ENCODE peak calls at places on chromosomes 2 and 18, in eight cellular contexts. A is adipocyte, T is SJCRH30, I is heart left ventricle, R is GM06990, B is transverse colon, G is spleen, W is psoas muscle. M is an unnamed sample. For H3K36me3, the result is how much of the 10 kb centered on the place peaks cover.

GRCh38 chr2:226115102-226115831 is 684.4 kb downstream of the IRS1 start:
- DNase-seq in W (no peak), T (peak), G (no peak), B (no peak), A (peak), I (no peak), R (no peak), M (no peak)

GRCh38 chr18:23958036-23958435 is 56.5 kb upstream of the TTC39C start:
- DNase-seq in G (no peak), I (peak), A (no peak), W (peak), B (peak), R (no peak), T (no peak), M (no peak)

GRCh38 chr18:54531402-54532065 is 59.5 kb upstream of the DYNAP start:
- DNase-seq in T (no peak), B (no peak), A (no peak), R (no peak), I (no peak), G (no peak), W (no peak), M (no peak)

GRCh38 chr2:170737821-170738220 is 22.7 kb downstream of the SP5 start:
- DNase-seq in A (no peak), I (no peak), R (no peak), T (no peak), W (no peak), G (no peak), B (no peak), M (no peak)

GRCh38 chr2:7377861-7378569 is 460.8 kb downstream of the RNF144A start:
- DNase-seq in I (peak), R (no peak), B (no peak), G (no peak), T (peak), W (no peak), A (no peak), M (no peak)

GRCh38 chr2:239184179-239184578 is 216.6 kb downstream of the HDAC4 start:
- DNase-seq in W (no peak), A (no peak), B (peak), I (peak), G (peak), R (no peak), T (no peak), M (no peak)

GRCh38 chr18:36461551-36461987 is 164.1 kb downstream of the FHOD3 start:
- DNase-seq in B (no peak), W (no peak), A (no peak), G (no peak), R (no peak), T (no peak), I (no peak), M (no peak)

GRCh38 chr2:30417253-30417652 is 29.8 kb upstream of the LCLAT1 start:
- DNase-seq in I (no peak), R (no peak), A (peak), T (no peak), B (peak), W (peak), G (no peak), M (no peak)

GRCh38 chr2:105990624-105991023 is 203.5 kb downstream of the UXS1 start:
- DNase-seq in R (no peak), T (no peak), G (no peak), W (no peak), B (no peak), I (no peak), A (no peak), M (no peak)

GRCh38 chr18:55387139-55387984 is 200.6 kb downstream of the TCF4 start:
- DNase-seq in G (no peak), T (no peak), W (no peak), R (no peak), B (no peak), A (no peak), I (peak), M (no peak)

GRCh38 chr2:241814571-241815476 is 5.8 kb downstream of the NEU4 start:
- DNase-seq in B (no peak), T (no peak), G (no peak), W (peak), R (no peak), I (no peak), A (no peak), M (peak)

GRCh38 chr18:8735274-8735673 is 29.9 kb downstream of the MTCL1 start:
- DNase-seq in B (no peak), T (peak), G (no peak), W (no peak), R (no peak), A (no peak), I (no peak), M (no peak)

GRCh38 chr2:151708788-151709187 is 25.5 kb downstream of the NEB start:
- DNase-seq in T (no peak), A (no peak), W (no peak), R (no peak), B (no peak), I (no peak), G (no peak), M (no peak)

GRCh38 chr18:23043803-23044376 is 91.4 kb upstream of the CABLES1 start:
- DNase-seq in G (no peak), W (no peak), R (no peak), T (no peak), A (no peak), B (no peak), I (no peak), M (no peak)

GRCh38 chr2:144671695-144672094 is 151.8 kb upstream of the ZEB2 start:
- DNase-seq in R (no peak), W (no peak), T (no peak), G (no peak), A (no peak), I (no peak), B (no peak), M (no peak)

DNA sequence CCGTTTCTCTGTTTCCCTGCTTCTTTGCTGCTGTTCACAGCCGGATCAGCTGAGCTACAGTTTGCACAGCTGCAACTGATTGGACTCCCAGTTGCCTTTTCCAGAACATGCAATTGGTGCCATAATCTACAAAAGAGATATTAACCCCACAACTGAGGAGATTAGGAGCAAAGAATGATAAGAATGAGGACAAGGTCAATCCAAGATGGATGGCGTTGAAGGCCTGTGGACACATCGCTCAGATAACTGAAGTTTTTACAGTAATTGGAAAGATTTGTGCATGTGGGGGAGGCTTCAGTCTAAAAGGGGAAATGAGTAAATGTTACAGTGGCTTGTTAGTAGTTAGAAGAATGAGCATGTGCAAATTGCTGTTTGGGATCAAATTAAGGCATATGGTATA is 263.2 kb downstream of the TGIF1 start:
- DNase-seq in A (no peak), R (no peak), I (no peak), G (no peak), B (no peak), T (no peak), W (no peak), M (no peak)
- H3K36me3 ChIP-seq in A (under half), R (under half), I (under half), G (under half), B (under half), T (under half), W (under half), M (under half)

DNA sequence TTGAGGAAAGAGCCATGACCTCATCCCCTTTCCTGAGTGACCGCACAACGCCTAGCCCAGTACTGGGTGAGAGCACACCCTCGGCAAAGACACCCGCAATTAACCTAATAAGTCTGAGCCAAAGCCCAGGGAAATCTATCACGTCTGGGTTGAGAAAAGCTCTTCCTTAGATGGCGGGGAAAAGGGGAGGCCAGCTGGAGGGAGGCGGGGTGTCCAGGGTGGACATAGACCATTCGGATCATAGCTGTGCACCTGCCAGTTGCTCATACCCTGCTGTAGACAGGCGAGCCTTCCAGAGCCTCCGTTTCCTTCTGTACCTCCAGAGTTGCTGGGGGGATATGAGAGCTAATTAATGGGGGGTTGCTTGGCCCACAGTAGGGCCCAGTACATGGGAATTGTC is 93.8 kb upstream of the MCFD2 start:
- DNase-seq in T (no peak), G (no peak), A (no peak), B (no peak), I (no peak), R (no peak), W (no peak), M (no peak)
- H3K36me3 ChIP-seq in T (under half), G (half or more), A (half or more), B (under half), I (under half), R (under half), W (under half), M (under half)

GRCh38 chr2:159202568-159203071 is 83.9 kb downstream of the WDSUB1 start:
- DNase-seq in I (peak), R (no peak), A (peak), T (peak), W (peak), B (peak), G (no peak), M (no peak)

GRCh38 chr2:159199751-159200465 is 86.6 kb downstream of the WDSUB1 start:
- DNase-seq in I (no peak), R (no peak), A (peak), W (no peak), T (no peak), G (no peak), B (no peak), M (no peak)

GRCh38 chr2:159199236-159199635 is 87.3 kb downstream of the WDSUB1 start:
- DNase-seq in R (no peak), W (no peak), A (no peak), I (no peak), B (no peak), T (no peak), G (peak), M (no peak)

GRCh38 chr2:159201321-159202063 is 85.0 kb downstream of the WDSUB1 start:
- DNase-seq in B (no peak), T (no peak), I (no peak), W (no peak), R (no peak), A (no peak), G (peak), M (no peak)

DNA sequence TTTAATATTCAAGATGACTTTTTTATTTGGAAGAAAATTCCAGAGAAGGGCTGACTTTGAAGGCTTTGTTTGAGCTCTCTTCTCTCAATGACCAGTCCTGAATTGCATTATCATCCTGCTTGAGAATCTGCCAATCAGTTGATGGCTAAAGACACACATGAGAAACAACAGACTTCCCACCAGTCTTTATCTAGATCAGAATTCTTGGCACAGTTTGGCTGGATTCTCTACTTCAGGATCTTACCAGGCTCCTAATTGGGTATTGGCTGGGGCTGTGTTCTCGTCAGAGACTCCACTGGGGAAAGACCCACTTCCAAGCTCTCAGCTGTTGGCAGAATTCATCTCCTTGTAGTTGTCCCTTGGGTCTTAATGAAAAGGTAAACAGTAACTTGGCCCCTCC is 86.0 kb downstream of the WDSUB1 start:
- DNase-seq in B (no peak), G (no peak), T (peak), A (peak), R (no peak), W (no peak), I (no peak), M (no peak)
- H3K36me3 ChIP-seq in B (under half), G (under half), T (under half), A (half or more), R (under half), W (under half), I (half or more), M (under half)

DNA sequence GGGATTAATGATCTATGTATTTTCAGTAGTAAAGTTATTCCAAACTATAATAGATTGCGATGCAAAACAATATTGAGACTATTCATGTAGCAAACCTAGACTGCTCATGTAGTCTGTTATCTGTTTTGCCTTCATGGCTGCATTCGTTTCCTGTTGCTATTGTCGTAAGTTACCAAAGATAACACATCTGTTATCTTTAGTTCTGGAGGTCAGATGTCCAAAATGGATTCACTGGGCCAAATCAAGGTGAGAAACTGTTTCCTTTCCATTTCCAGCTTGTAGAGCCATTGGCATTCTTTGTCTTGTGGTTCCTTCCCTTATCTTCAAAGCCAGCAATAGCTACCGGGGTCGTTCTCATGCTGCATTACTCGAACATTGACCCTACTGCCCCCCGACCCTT is 20.9 kb downstream of the ITGAV start:
- DNase-seq in B (no peak), A (no peak), T (no peak), I (no peak), G (no peak), R (no peak), W (no peak), M (no peak)
- H3K36me3 ChIP-seq in B (under half), A (under half), T (under half), I (under half), G (under half), R (under half), W (under half), M (under half)

DNA sequence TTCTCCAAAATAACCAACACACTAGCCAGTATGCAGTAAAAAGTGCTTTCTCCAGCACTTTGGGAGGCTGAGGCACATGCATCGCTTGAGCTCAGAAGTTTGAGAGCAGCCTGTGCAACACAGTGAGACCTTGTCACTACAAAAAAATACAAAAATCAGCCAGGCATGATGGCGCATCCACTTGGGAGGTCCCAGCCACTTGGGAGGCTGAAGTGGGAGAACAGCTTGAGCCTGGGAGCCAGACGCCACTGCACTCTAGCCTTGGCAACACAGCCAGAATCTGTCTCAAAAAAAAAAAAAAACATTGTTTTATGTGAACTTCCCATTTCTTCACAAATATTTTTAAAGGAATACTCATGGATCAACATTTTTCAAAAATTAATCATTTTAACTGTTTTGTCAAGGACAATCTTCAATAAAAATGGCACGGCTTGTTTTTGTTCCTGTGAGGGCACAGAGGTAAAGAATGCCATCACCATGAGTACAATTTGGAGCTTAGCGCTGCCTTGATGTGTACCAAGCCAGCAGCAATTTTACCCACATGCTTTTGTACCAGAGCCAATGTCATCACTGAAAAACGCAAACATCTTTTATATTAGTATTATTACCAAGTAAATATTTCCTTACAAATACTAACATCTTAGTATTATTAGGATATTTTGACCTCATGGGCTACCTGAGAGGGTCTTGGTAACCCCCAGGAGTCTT is 26.7 kb downstream of the RAB1A start:
- DNase-seq in I (no peak), W (no peak), B (no peak), G (no peak), A (no peak), R (no peak), T (peak), M (no peak)
- H3K36me3 ChIP-seq in I (half or more), W (half or more), B (under half), G (half or more), A (half or more), R (under half), T (under half), M (under half)

GRCh38 chr2:86229221-86229620 is 30.0 kb downstream of the MRPL35 start:
- DNase-seq in W (no peak), B (no peak), T (no peak), I (no peak), R (no peak), A (no peak), G (peak), M (no peak)
- H3K36me3 ChIP-seq in W (under half), B (under half), T (under half), I (under half), R (under half), A (under half), G (under half), M (under half)

GRCh38 chr18:69969491-69969890 is 21.8 kb upstream of the CD226 start:
- DNase-seq in B (no peak), G (no peak), A (peak), W (no peak), R (no peak), T (no peak), I (no peak), M (no peak)
- H3K36me3 ChIP-seq in B (under half), G (under half), A (under half), W (under half), R (under half), T (under half), I (under half), M (under half)

GRCh38 chr18:43592268-43592667 is 315.0 kb upstream of the SYT4 start:
- DNase-seq in R (no peak), T (no peak), I (no peak), B (no peak), A (no peak), G (no peak), W (no peak), M (no peak)
- H3K36me3 ChIP-seq in R (under half), T (under half), I (under half), B (under half), A (under half), G (under half), W (under half), M (under half)

GRCh38 chr2:168850846-168851245 is 39.4 kb downstream of the SPC25 start:
- DNase-seq in B (no peak), G (no peak), R (no peak), I (no peak), A (no peak), W (no peak), T (no peak), M (no peak)
- H3K36me3 ChIP-seq in B (under half), G (under half), R (under half), I (under half), A (under half), W (under half), T (under half), M (under half)

M was measured in vagina.